ENCODE peak calls at places on chromosomes 12 and 14, in nine cellular contexts. X, E, S, Z, R, V, T, P and A are unnamed samples.

GRCh38 chr12:104802198-104802597 is 155.9 kb downstream of the SLC41A2 start:
- DNase-seq in X (no peak), E (no peak), S (no peak), Z (peak; percentile 12), R (no peak), V (no peak), T (no peak), P (no peak), A (no peak)

GRCh38 chr14:65922166-65922565 is 509.6 kb downstream of the FUT8 start:
- DNase-seq in X (no peak), E (no peak), S (no peak), Z (no peak), R (no peak), V (no peak), T (no peak), P (no peak), A (no peak)

GRCh38 chr12:92208613-92209121 is 63.0 kb upstream of the BTG1 start:
- DNase-seq in X (peak; percentile 74), E (no peak), S (peak; percentile 20), Z (peak; percentile 74), R (peak; percentile 38), V (peak; percentile 73), T (no peak), P (no peak), A (no peak)

GRCh38 chr12:68962855-68963455 is 30.0 kb upstream of the CPM start:
- DNase-seq in X (no peak), E (no peak), S (no peak), Z (peak; percentile 70), R (peak; percentile 39), V (peak; percentile 31), T (no peak), P (no peak), A (no peak)

GRCh38 chr14:28742171-28742846 is 24.3 kb upstream of the FOXG1 start:
- DNase-seq in X (no peak), E (no peak), S (no peak), Z (no peak), R (no peak), V (no peak), T (no peak), P (no peak), A (no peak)

GRCh38 chr12:131363841-131364425 is 347.0 kb upstream of the SFSWAP start:
- DNase-seq in X (no peak), E (no peak), S (no peak), Z (no peak), R (no peak), V (no peak), T (no peak), P (no peak), A (no peak)

GRCh38 chr12:24864796-24865125 is 84.1 kb downstream of the BCAT1 start:
- DNase-seq in X (no peak), E (no peak), S (no peak), Z (peak; percentile 46), R (peak; percentile 29), V (peak; percentile 49), T (no peak), P (no peak), A (no peak)

GRCh38 chr14:31884776-31885379 is 192.2 kb upstream of the ARHGAP5 start:
- DNase-seq in X (peak; percentile 29), E (no peak), S (no peak), Z (peak; percentile 68), R (peak; percentile 61), V (no peak), T (no peak), P (no peak), A (no peak)

GRCh38 chr12:182381-182883 is 31.5 kb downstream of the SLC6A12 start:
- DNase-seq in X (peak; percentile 80), E (no peak), S (no peak), Z (peak; percentile 80), R (peak; percentile 80), V (peak; percentile 83), T (no peak), P (no peak), A (no peak)

GRCh38 chr12:19284658-19285057 is 154.6 kb upstream of the AEBP2 start:
- DNase-seq in X (no peak), E (no peak), S (no peak), Z (no peak), R (no peak), V (no peak), T (no peak), P (no peak), A (no peak)

GRCh38 chr14:88422919-88423318 is 37.5 kb downstream of the SPATA7 start:
- DNase-seq in X (peak; percentile 92), E (no peak), S (no peak), Z (peak; percentile 86), R (peak; percentile 91), V (peak; percentile 52), T (peak; percentile 1), P (no peak), A (no peak)